ENCODE peak calls at places on chromosome 1, in five cellular contexts. V is psoas muscle, K is suprapubic skin, J is bronchial epithelial cell, D is K562. Z is an unnamed sample.

GRCh38 chr1:42674214-42674613 is 8.0 kb upstream of the YBX1 start:
- DNase-seq in V (no peak), K (no peak), J (no peak), D (no peak), Z (no peak)

GRCh38 chr1:118337346-118337745 is 152.3 kb upstream of the SPAG17 start:
- DNase-seq in V (no peak), K (no peak), J (peak), D (no peak), Z (no peak)

GRCh38 chr1:164723296-164723731 is 164.3 kb downstream of the PBX1 start:
- DNase-seq in V (no peak), K (no peak), J (no peak), D (no peak), Z (no peak)

GRCh38 chr1:203133969-203134725 is 6.6 kb downstream of the ADORA1 start:
- DNase-seq in V (no peak), K (no peak), J (peak), D (no peak), Z (peak)

GRCh38 chr1:181251001-181251712 is 162.7 kb downstream of the IER5 start:
- DNase-seq in V (no peak), K (no peak), J (peak), D (no peak), Z (peak)

GRCh38 chr1:167705250-167705649 is 16.5 kb upstream of the MPZL1 start:
- DNase-seq in V (no peak), K (no peak), J (no peak), D (no peak), Z (no peak)

GRCh38 chr1:153610334-153611023 is 2.5 kb downstream of the S100A16 start:
- DNase-seq in V (peak), K (no peak), J (peak), D (peak), Z (peak)

GRCh38 chr1:85244271-85245053 is 15.0 kb downstream of the C1orf52 start:
- DNase-seq in V (no peak), K (no peak), J (no peak), D (no peak), Z (peak)

GRCh38 chr1:79633456-79633855 is 626.9 kb upstream of the ADGRL4 start:
- DNase-seq in V (no peak), K (no peak), J (peak), D (no peak), Z (peak)

GRCh38 chr1:223203011-223203410 is 60.0 kb upstream of the TLR5 start:
- DNase-seq in V (no peak), K (no peak), J (no peak), D (no peak), Z (no peak)

GRCh38 chr1:244319283-244320132 is 132.2 kb downstream of the ADSS2 start:
- DNase-seq in V (no peak), K (no peak), J (peak), D (no peak), Z (peak)

GRCh38 chr1:12475158-12475934 is 142.7 kb downstream of the DHRS3 start:
- DNase-seq in V (no peak), K (no peak), J (peak), D (no peak), Z (no peak)

GRCh38 chr1:150182233-150182632 is 32.5 kb downstream of the PLEKHO1 start:
- DNase-seq in V (no peak), K (no peak), J (no peak), D (no peak), Z (no peak)

GRCh38 chr1:206490643-206491421 is 16.5 kb upstream of the RASSF5 start:
- DNase-seq in V (no peak), K (no peak), J (no peak), D (no peak), Z (no peak)

GRCh38 chr1:158035976-158036583 is 42.6 kb downstream of the KIRREL1 start:
- DNase-seq in V (no peak), K (no peak), J (peak), D (peak), Z (peak)

GRCh38 chr1:173666646-173667045 is 3.0 kb downstream of the ANKRD45 start:
- DNase-seq in V (no peak), K (no peak), J (peak), D (no peak), Z (peak)

GRCh38 chr1:1082239-1083180 is 8.4 kb upstream of the RNF223 start:
- DNase-seq in V (no peak), K (peak), J (no peak), D (no peak), Z (no peak)

GRCh38 chr1:912740-913301 is 10.9 kb upstream of the SAMD11 start:
- DNase-seq in V (peak), K (no peak), J (no peak), D (no peak), Z (no peak)

GRCh38 chr1:54575161-54575560 is 27.1 kb downstream of the ACOT11 start:
- DNase-seq in V (no peak), K (no peak), J (no peak), D (no peak), Z (no peak)
- TF ChIP-seq CTCF in V (peak), K (no peak), J (no peak), D (peak), Z (no peak)

GRCh38 chr1:13836136-13836535 is 136.1 kb downstream of the PRDM2 start:
- DNase-seq in V (no peak), K (no peak), J (no peak), D (peak), Z (peak)
- TF ChIP-seq CTCF in V (no peak), K (no peak), J (no peak), D (no peak), Z (no peak)

DNA sequence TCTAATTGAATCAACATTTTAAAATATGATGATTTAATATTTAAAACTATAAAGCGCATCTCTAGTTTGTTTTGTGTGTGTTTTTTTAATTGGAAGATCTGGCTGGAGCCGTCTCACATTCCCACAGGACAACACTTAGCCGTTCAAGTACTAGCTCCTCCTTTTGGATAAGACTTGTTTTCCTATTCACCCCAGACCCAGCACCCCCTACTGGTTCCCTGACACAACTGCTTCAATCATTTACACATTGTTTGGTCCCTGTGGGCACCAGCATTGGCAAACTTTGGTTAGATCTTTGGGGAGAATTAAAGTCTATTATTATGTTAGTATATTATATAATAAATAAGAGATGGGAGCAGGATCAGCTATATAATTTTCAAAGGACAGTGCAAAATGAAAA is 34.5 kb downstream of the TYW3 start:
- DNase-seq in V (no peak), K (no peak), J (peak), D (peak), Z (peak)
- TF ChIP-seq CTCF in V (no peak), K (no peak), J (no peak), D (peak), Z (no peak)

DNA sequence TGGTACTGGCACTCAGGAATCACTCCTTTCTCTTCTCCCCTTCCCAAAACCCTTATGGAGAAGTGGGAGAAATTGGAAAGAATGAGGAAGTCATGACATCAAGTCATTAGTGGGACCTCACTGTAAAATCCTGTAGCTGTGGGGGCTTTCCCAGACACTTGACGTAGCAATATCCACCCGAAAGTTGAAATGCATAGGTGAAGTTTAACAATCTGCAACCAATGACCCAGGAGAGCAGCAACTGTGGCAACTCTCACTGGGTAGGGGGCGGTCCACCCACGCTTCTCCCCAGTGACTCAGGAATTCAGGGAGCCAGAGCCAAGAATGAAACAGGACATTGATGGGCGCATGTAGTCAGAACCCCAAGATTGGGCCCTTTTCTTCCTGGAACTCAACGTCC is 27.0 kb downstream of the ABCA4 start:
- DNase-seq in V (no peak), K (no peak), J (no peak), D (no peak), Z (peak)
- TF ChIP-seq CTCF in V (no peak), K (no peak), J (no peak), D (no peak), Z (no peak)

DNA sequence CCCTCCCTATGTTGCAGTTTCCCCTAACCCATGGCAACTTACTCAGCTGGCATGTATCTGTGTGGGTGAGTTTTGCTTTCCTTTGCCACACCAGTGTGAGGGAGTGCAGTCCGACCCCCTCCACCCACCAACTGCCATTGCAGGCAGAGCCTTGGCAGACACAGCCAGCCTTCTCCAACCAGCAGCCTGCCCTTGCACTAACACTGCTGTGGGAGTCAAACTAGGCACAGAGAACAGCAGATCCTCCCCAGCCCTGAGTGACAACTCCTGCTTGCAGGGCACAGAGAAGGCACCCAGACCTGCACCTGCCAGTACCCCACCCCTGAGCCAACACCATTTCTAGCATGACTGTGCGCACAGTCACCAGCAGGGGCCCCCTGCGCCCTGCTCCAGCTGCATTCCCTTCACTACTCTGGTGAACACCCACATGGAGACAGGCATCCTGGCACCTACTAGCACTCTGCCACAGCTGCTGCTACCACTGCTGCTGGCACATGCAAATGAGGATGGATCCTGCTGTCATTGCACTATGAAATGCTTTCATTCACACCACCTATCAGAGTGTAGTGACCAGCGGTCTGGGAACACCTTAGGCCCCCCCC is 98.4 kb downstream of the MAGI3 start:
- DNase-seq in V (no peak), K (no peak), J (peak), D (no peak), Z (peak)
- TF ChIP-seq CTCF in V (no peak), K (no peak), J (peak), D (no peak), Z (no peak)

GRCh38 chr1:7856345-7856744 is 3.5 kb upstream of the UTS2 start:
- DNase-seq in V (no peak), K (no peak), J (no peak), D (no peak), Z (no peak)
- TF ChIP-seq CTCF in V (no peak), K (no peak), J (peak), D (peak), Z (no peak)

GRCh38 chr1:229793488-229793887 is 167.4 kb downstream of the URB2 start:
- DNase-seq in V (no peak), K (no peak), J (no peak), D (no peak), Z (no peak)
- TF ChIP-seq CTCF in V (no peak), K (no peak), J (no peak), D (no peak), Z (no peak)

GRCh38 chr1:24931481-24932221 is 1.6 kb upstream of the RUNX3 start:
- DNase-seq in V (no peak), K (no peak), J (no peak), D (no peak), Z (no peak)
- TF ChIP-seq CTCF in V (no peak), K (no peak), J (no peak), D (no peak), Z (no peak)

DNA sequence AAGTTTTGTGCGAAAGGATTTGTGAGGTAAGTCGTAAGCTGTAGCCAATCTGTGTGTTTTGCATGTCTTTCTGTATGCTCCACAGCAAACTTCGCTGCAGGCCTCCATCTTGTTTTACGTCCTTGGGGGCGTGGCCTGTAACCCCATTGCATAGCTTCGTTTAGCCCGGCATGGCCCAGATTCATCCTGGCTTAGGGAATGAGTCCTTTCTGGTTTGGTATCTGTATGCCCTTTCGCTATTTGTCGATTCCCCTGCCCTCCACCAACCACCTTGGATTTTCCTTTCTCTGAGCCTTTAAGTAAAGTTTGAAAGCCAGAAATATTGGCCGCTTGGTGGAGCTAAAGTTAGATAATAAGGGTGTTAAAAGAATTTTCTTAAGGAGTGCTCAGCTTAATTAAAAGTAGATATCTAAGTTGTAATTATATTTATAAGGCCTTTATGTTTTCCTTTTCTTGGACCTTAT is 1.1 kb downstream of the THEM4 start:
- DNase-seq in V (no peak), K (no peak), J (no peak), D (no peak), Z (peak)
- TF ChIP-seq CTCF in V (no peak), K (no peak), J (no peak), D (peak), Z (peak)

DNA sequence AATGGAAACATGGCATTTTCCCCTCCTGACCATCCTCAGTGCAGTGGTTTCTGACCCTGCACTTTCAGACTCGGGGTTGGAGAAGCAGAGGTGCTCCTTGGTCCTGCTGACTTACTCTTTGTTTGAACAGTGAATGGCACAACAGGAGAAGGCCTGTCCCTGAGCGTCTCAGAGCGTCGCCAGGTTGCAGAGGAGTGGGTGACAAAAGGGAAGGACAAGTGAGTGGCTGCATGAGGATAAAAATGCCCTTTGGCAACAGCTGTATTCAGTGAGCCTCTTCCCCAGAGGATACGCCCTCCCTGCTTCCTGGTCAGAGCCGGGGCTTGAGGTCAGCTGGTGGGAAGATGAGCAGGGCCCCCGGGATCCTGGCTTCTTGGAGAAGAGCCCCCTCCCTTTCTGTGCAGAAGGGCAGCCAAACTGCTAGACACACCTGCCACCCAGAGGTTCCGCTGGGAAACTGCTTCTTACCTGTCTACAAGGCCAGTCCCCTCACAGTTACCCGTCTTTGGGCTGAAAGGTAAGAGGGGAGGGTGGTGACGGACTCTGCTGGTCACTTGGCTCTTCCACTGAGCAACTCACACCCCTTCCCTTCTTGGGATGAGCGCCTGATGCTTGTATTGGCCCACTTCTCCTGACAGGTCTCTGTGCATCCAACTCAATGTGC is 16.6 kb downstream of the NPL start:
- DNase-seq in V (no peak), K (no peak), J (no peak), D (peak), Z (no peak)
- TF ChIP-seq CTCF in V (no peak), K (no peak), J (peak), D (peak), Z (no peak)